ENCODE peak calls at places on chromosomes 2 and 18, in five cellular contexts. D, J, B, N and Y are unnamed samples.

GRCh38 chr18:31773774-31774476 is 13.2 kb upstream of the SLC25A52 start:
- ATAC-seq in D (no peak), J (no peak), B (no peak), N (no peak), Y (no peak)

GRCh38 chr18:76397631-76398030 is 97.4 kb downstream of the ZNF516 start:
- ATAC-seq in D (no peak), J (no peak), B (no peak), N (no peak), Y (no peak)

GRCh38 chr2:190173382-190173781 is 110.9 kb upstream of the MSTN start:
- ATAC-seq in D (no peak), J (no peak), B (no peak), N (no peak), Y (no peak)

GRCh38 chr2:26786207-26787023 is 559 bp downstream of the CENPA start:
- ATAC-seq in D (no peak), J (peak), B (peak), N (no peak), Y (peak)

GRCh38 chr18:69981948-69982347 is 34.3 kb upstream of the CD226 start:
- ATAC-seq in D (peak), J (no peak), B (no peak), N (no peak), Y (no peak)

GRCh38 chr18:526681-527080 is 26.2 kb upstream of the COLEC12 start:
- ATAC-seq in D (no peak), J (no peak), B (no peak), N (no peak), Y (no peak)

GRCh38 chr2:3902131-3902530 is 198.8 kb downstream of the DCDC2C start:
- ATAC-seq in D (no peak), J (peak), B (no peak), N (no peak), Y (no peak)

GRCh38 chr2:17606851-17607250 is 66.4 kb downstream of the VSNL1 start:
- ATAC-seq in D (no peak), J (no peak), B (no peak), N (no peak), Y (no peak)

GRCh38 chr2:212979799-212980198 is 171.6 kb downstream of the IKZF2 start:
- ATAC-seq in D (no peak), J (no peak), B (peak), N (no peak), Y (no peak)

GRCh38 chr2:216687646-216688045 is 7.7 kb downstream of the IGFBP5 start:
- ATAC-seq in D (no peak), J (no peak), B (no peak), N (no peak), Y (no peak)

GRCh38 chr2:21822505-21822904 is 698.7 kb downstream of the TDRD15 start:
- ATAC-seq in D (no peak), J (no peak), B (no peak), N (no peak), Y (no peak)

GRCh38 chr2:238061310-238062202 is 755 bp downstream of the SCLY start:
- ATAC-seq in D (peak), J (no peak), B (peak), N (peak), Y (peak)

GRCh38 chr2:241091734-241092445 is 10.2 kb downstream of the MTERF4 start:
- ATAC-seq in D (no peak), J (no peak), B (no peak), N (no peak), Y (no peak)

GRCh38 chr2:188919824-188920223 is 54.3 kb upstream of the COL3A1 start:
- ATAC-seq in D (no peak), J (no peak), B (no peak), N (no peak), Y (no peak)

GRCh38 chr2:42353792-42354429 is 7.1 kb downstream of the COX7A2L start:
- ATAC-seq in D (peak), J (no peak), B (no peak), N (no peak), Y (no peak)

GRCh38 chr2:240760576-240761246 is 59.3 kb downstream of the KIF1A start:
- ATAC-seq in D (no peak), J (no peak), B (no peak), N (no peak), Y (no peak)

GRCh38 chr18:79664525-79665125 is 15.0 kb upstream of the CTDP1 start:
- ATAC-seq in D (no peak), J (no peak), B (no peak), N (no peak), Y (peak)

GRCh38 chr2:142130111-142131015 is 453 bp downstream of the LRP1B start:
- ATAC-seq in D (no peak), J (peak), B (no peak), N (no peak), Y (peak)